ENCODE peak calls at places on chromosomes 4 and X, in four cellular contexts. One of them, this sample, is unnamed.

GRCh38 chr4:8865681-8866310 is 5.8 kb downstream of the HMX1 start:
- DNase-seq in cardiac muscle cell: no peak
- DNase-seq in GM23248: no peak
- DNase-seq in astrocyte: no peak
- DNase-seq in this sample: no peak

GRCh38 chr4:172011196-172011595 is 198.0 kb downstream of the GALNTL6 start:
- DNase-seq in cardiac muscle cell: no peak
- DNase-seq in GM23248: no peak
- DNase-seq in astrocyte: no peak
- DNase-seq in this sample: no peak

GRCh38 chr4:182145360-182145905 is 97.8 kb upstream of the TENM3 start:
- DNase-seq in cardiac muscle cell: peak
- DNase-seq in GM23248: peak
- DNase-seq in astrocyte: peak
- DNase-seq in this sample: peak

GRCh38 chrX:10189317-10190268 is 32.8 kb downstream of the CLCN4 start:
- DNase-seq in cardiac muscle cell: peak
- DNase-seq in GM23248: peak
- DNase-seq in astrocyte: peak
- DNase-seq in this sample: peak

GRCh38 chr4:78483811-78484210 is 67.8 kb upstream of the ANXA3 start:
- DNase-seq in cardiac muscle cell: no peak
- DNase-seq in GM23248: no peak
- DNase-seq in astrocyte: no peak
- DNase-seq in this sample: no peak

GRCh38 chrX:136761410-136761809 is 19.3 kb downstream of the ARHGEF6 start:
- DNase-seq in cardiac muscle cell: no peak
- DNase-seq in GM23248: peak
- DNase-seq in astrocyte: no peak
- DNase-seq in this sample: no peak

GRCh38 chrX:3010532-3010931 is 4.2 kb downstream of the ARSH start:
- DNase-seq in cardiac muscle cell: no peak
- DNase-seq in GM23248: no peak
- DNase-seq in astrocyte: no peak
- DNase-seq in this sample: no peak

GRCh38 chrX:68648960-68649359 is 1.5 kb downstream of the STARD8 start:
- DNase-seq in cardiac muscle cell: no peak
- DNase-seq in GM23248: peak
- DNase-seq in astrocyte: peak
- DNase-seq in this sample: no peak

GRCh38 chrX:11242704-11243103 is 50.5 kb upstream of the AMELX start:
- DNase-seq in cardiac muscle cell: no peak
- DNase-seq in GM23248: no peak
- DNase-seq in astrocyte: no peak
- DNase-seq in this sample: no peak

GRCh38 chr4:7973545-7973981 is 33.9 kb upstream of the AFAP1 start:
- DNase-seq in cardiac muscle cell: peak
- DNase-seq in GM23248: peak
- DNase-seq in astrocyte: peak
- DNase-seq in this sample: peak

GRCh38 chr4:160983035-160983434 is 1180.8 kb downstream of the FSTL5 start:
- DNase-seq in cardiac muscle cell: no peak
- DNase-seq in GM23248: no peak
- DNase-seq in astrocyte: no peak
- DNase-seq in this sample: no peak

GRCh38 chr4:120659626-120660170 is 262.8 kb downstream of the PRDM5 start:
- DNase-seq in cardiac muscle cell: no peak
- DNase-seq in GM23248: no peak
- DNase-seq in astrocyte: no peak
- DNase-seq in this sample: no peak

GRCh38 chrX:69189972-69190371 is 24.7 kb upstream of the PJA1 start:
- DNase-seq in cardiac muscle cell: peak
- DNase-seq in GM23248: no peak
- DNase-seq in astrocyte: no peak
- DNase-seq in this sample: no peak

GRCh38 chr4:161303551-161303950 is 860.2 kb downstream of the FSTL5 start:
- DNase-seq in cardiac muscle cell: no peak
- DNase-seq in GM23248: no peak
- DNase-seq in astrocyte: no peak
- DNase-seq in this sample: no peak

GRCh38 chr4:109510687-109511086 is 49.4 kb upstream of the MCUB start:
- DNase-seq in cardiac muscle cell: no peak
- DNase-seq in GM23248: no peak
- DNase-seq in astrocyte: no peak
- DNase-seq in this sample: no peak

GRCh38 chr4:119053245-119053644 is 82.4 kb upstream of the MYOZ2 start:
- DNase-seq in cardiac muscle cell: no peak
- DNase-seq in GM23248: peak
- DNase-seq in astrocyte: no peak
- DNase-seq in this sample: no peak

GRCh38 chrX:45622042-45622423 is 421.4 kb upstream of the DIPK2B start:
- DNase-seq in cardiac muscle cell: no peak
- DNase-seq in GM23248: no peak
- DNase-seq in astrocyte: no peak
- DNase-seq in this sample: no peak

GRCh38 chr4:173466101-173466500 is 63.9 kb downstream of the HAND2 start:
- DNase-seq in cardiac muscle cell: no peak
- DNase-seq in GM23248: no peak
- DNase-seq in astrocyte: peak
- DNase-seq in this sample: no peak
- H3K27ac ChIP-seq in cardiac muscle cell: no peak
- H3K27ac ChIP-seq in GM23248: no peak
- H3K27ac ChIP-seq in astrocyte: no peak
- H3K27ac ChIP-seq in this sample: no peak

DNA sequence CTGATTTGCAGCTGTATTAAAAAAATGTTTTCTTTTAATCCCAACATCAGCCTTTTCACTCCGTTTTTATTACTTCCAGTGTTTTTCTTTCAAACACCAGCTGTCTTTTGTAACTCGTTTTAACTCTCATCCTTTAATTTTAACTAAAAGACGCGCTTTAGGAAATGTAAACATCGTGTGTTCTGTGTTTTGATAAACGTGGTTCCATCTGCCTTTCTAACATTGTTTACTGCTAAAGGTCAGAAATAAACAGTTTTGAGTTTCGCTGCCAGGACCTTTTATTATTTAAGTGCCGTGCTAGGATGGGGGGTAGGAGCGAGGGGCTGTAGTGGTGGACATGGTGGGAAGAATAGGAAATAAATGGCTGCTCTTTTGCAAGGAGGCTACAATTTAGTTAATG is 1.5 kb downstream of the N4BP2 start:
- DNase-seq in cardiac muscle cell: no peak
- DNase-seq in GM23248: peak
- DNase-seq in astrocyte: no peak
- DNase-seq in this sample: no peak
- H3K27ac ChIP-seq in cardiac muscle cell: peak
- H3K27ac ChIP-seq in GM23248: peak
- H3K27ac ChIP-seq in astrocyte: peak
- H3K27ac ChIP-seq in this sample: peak

GRCh38 chrX:12996934-12997435 is 22.1 kb downstream of the TMSB4X start:
- DNase-seq in cardiac muscle cell: no peak
- DNase-seq in GM23248: no peak
- DNase-seq in astrocyte: no peak
- DNase-seq in this sample: no peak
- H3K27ac ChIP-seq in cardiac muscle cell: no peak
- H3K27ac ChIP-seq in GM23248: no peak
- H3K27ac ChIP-seq in astrocyte: no peak
- H3K27ac ChIP-seq in this sample: no peak

GRCh38 chrX:26522501-26522900 is 306.5 kb downstream of the MAGEB5 start:
- DNase-seq in cardiac muscle cell: no peak
- DNase-seq in GM23248: no peak
- DNase-seq in astrocyte: no peak
- DNase-seq in this sample: no peak
- H3K27ac ChIP-seq in cardiac muscle cell: no peak
- H3K27ac ChIP-seq in GM23248: no peak
- H3K27ac ChIP-seq in astrocyte: no peak
- H3K27ac ChIP-seq in this sample: no peak

GRCh38 chrX:153969904-153970397 is 1.7 kb downstream of the HCFC1 start:
- DNase-seq in cardiac muscle cell: no peak
- DNase-seq in GM23248: peak
- DNase-seq in astrocyte: peak
- DNase-seq in this sample: no peak
- H3K27ac ChIP-seq in cardiac muscle cell: peak
- H3K27ac ChIP-seq in GM23248: peak
- H3K27ac ChIP-seq in astrocyte: no peak
- H3K27ac ChIP-seq in this sample: no peak

This sample was measured in foreskin keratinocyte.